ENCODE peak calls at places on chromosomes 5 and 9, in five cellular contexts. T, A, R, Q and M are unnamed samples.

GRCh38 chr9:4939118-4939561 is 45.9 kb upstream of the JAK2 start:
- DNase-seq in R (peak; percentile 47), Q (no peak), A (no peak), T (no peak), M (peak; percentile 20)

GRCh38 chr9:95927288-95928004 is 52.0 kb downstream of the ERCC6L2 start:
- DNase-seq in A (no peak), R (no peak), Q (no peak), T (no peak), M (no peak)

GRCh38 chr5:96067902-96068614 is 106.4 kb upstream of the ELL2 start:
- DNase-seq in Q (no peak), R (peak; percentile 20), A (no peak), T (peak; percentile 85), M (no peak)

GRCh38 chr5:141816598-141817399 is 61.4 kb downstream of the PCDH1 start:
- DNase-seq in R (no peak), T (no peak), A (peak; percentile 99), Q (peak; percentile 65), M (no peak)

GRCh38 chr9:33458444-33458843 is 11.1 kb upstream of the AQP3 start:
- DNase-seq in Q (no peak), R (peak; percentile 85), T (peak; percentile 55), A (no peak), M (peak; percentile 52)

GRCh38 chr5:119315516-119315949 is 40.3 kb upstream of the TNFAIP8 start:
- DNase-seq in R (peak; percentile 84), Q (no peak), T (peak; percentile 70), A (no peak), M (peak; percentile 68)

GRCh38 chr9:131028221-131028884 is 19.4 kb downstream of the LAMC3 start:
- DNase-seq in R (no peak), A (no peak), T (no peak), Q (no peak), M (no peak)

GRCh38 chr9:38677660-38678303 is 42.2 kb downstream of the FAM240B start:
- DNase-seq in Q (peak; percentile 43), A (no peak), R (no peak), T (no peak), M (no peak)

DNA sequence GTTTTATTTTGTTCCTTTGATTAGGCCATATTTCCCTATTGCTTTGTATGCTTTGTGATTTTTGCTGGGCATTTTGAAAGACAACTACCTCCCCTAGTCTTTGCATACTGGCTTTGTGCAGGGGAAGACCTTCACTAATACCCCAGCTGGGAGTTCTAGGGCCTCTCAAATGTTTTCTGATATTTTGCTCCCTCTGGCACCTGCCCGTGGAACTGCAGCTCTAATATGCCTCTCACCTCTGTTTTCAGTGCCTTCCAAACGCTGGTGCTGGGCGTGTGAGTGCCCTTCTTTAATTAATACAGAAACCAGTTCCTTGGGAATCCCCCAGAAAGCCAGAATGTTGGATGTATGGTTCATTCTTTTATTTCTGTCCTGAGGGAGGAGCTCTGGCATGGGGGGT is 204.5 kb downstream of the COMMD10 start:
- DNase-seq in R (no peak), T (no peak), A (peak; percentile 81), Q (no peak), M (no peak)
- TF ChIP-seq CTCF in R (no peak), T (no peak), A (peak; percentile 74), Q (no peak), M (no peak)

DNA sequence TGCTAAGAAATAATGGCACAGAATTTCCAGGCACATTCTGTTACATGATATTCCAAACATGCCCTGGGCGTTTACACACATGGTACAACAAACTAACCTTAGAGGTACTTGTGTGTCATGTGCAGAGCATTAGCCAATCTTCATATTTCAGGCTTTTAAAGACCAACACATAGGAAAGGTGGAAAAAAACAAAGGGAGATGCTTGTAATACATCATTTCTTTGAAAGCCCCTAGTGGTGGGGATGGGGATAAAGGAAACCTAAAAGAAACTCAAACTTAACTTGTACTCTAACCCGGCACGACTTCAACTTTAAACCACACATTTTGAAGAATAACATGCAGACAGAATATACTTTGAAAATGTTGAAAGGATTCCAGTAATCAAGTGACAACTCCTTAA is 133.6 kb downstream of the PTPRD start:
- DNase-seq in Q (no peak), A (peak; percentile 65), T (peak; percentile 9), R (no peak), M (no peak)
- TF ChIP-seq CTCF in Q (no peak), A (peak; percentile 71), T (no peak), R (peak; percentile 11), M (no peak)

GRCh38 chr9:114417511-114417910 is 29.7 kb upstream of the AKNA start:
- DNase-seq in T (no peak), Q (no peak), R (no peak), A (no peak), M (no peak)
- TF ChIP-seq CTCF in T (no peak), Q (no peak), R (no peak), A (no peak), M (peak; percentile 21)

GRCh38 chr9:16726023-16726422 is 144.4 kb downstream of the BNC2 start:
- DNase-seq in A (peak; percentile 53), T (peak; percentile 48), R (no peak), Q (no peak), M (no peak)
- TF ChIP-seq CTCF in A (no peak), T (peak; percentile 42), R (no peak), Q (peak; percentile 6), M (no peak)

GRCh38 chr9:35816708-35817107 is 1.9 kb upstream of the HINT2 start:
- DNase-seq in R (no peak), T (peak; percentile 32), Q (no peak), A (peak; percentile 78), M (no peak)

GRCh38 chr9:35812025-35812602 is at the start of gene SPAG8:
- DNase-seq in A (peak; percentile 99), T (peak; percentile 96), Q (peak; percentile 95), R (peak; percentile 97), M (peak; percentile 95)

GRCh38 chr9:35814841-35815543 is at the start of gene HINT2:
- DNase-seq in T (peak; percentile 98), Q (peak; percentile 97), A (peak; percentile 100), R (peak; percentile 100), M (peak; percentile 96)

GRCh38 chr9:35813434-35814105 is 1.3 kb downstream of the HINT2 start:
- DNase-seq in T (peak; percentile 79), A (peak; percentile 85), Q (no peak), R (no peak), M (no peak)

DNA sequence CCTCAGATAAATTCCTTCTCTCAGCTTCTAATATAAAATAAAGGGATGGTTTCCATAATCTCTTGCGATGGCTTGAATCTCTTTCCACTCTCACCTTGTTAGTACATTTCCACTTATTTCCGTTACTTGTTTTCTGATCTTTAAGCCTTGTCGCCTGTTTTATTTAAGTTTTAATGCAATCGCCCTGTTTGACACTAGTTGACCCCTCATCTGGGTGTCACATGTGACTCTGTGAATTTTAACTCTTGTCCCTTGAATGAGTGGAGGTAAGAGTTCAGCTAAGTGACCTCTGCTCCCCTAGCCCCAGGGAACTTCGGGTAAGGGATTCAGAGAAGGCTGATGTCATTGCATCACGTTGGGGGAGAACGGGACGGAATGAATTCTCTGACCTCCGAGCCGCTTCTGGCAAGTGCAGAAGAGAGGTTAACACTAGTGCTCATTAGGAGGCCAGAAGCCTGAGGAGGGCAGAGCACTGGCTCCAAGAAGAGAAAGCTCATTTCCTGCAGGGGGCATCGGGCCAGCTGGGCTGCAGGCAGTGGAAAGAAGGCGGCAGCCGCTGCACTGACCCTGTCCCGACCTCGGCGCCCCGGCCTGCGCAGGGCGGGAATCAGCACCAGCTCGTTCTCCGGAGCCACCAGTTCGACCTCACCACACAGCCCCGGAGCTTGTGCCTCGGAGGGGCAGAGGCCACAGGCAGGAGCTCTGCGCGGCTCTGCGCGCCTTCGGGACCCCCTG is 569 bp downstream of the HINT2 start:
- DNase-seq in Q (peak; percentile 68), T (peak; percentile 72), R (peak; percentile 68), A (peak; percentile 87), M (peak; percentile 49)
- TF ChIP-seq CTCF in Q (peak; percentile 36), T (peak; percentile 44), R (no peak), A (peak; percentile 41), M (peak; percentile 30)

GRCh38 chr9:127159949-127160610 is 37.6 kb upstream of the ANGPTL2 start:
- DNase-seq in Q (peak; percentile 10), A (no peak), T (no peak), R (no peak), M (no peak)

GRCh38 chr9:127161081-127161621 is 38.7 kb upstream of the ANGPTL2 start:
- DNase-seq in Q (peak; percentile 2), R (no peak), T (no peak), A (no peak), M (no peak)

GRCh38 chr9:127162046-127162445 is 39.6 kb upstream of the ANGPTL2 start:
- DNase-seq in Q (peak; percentile 4), R (no peak), A (no peak), T (no peak), M (no peak)

GRCh38 chr9:127162567-127163365 is 40.3 kb upstream of the ANGPTL2 start:
- DNase-seq in R (no peak), T (no peak), A (no peak), Q (peak; percentile 5), M (no peak)

DNA sequence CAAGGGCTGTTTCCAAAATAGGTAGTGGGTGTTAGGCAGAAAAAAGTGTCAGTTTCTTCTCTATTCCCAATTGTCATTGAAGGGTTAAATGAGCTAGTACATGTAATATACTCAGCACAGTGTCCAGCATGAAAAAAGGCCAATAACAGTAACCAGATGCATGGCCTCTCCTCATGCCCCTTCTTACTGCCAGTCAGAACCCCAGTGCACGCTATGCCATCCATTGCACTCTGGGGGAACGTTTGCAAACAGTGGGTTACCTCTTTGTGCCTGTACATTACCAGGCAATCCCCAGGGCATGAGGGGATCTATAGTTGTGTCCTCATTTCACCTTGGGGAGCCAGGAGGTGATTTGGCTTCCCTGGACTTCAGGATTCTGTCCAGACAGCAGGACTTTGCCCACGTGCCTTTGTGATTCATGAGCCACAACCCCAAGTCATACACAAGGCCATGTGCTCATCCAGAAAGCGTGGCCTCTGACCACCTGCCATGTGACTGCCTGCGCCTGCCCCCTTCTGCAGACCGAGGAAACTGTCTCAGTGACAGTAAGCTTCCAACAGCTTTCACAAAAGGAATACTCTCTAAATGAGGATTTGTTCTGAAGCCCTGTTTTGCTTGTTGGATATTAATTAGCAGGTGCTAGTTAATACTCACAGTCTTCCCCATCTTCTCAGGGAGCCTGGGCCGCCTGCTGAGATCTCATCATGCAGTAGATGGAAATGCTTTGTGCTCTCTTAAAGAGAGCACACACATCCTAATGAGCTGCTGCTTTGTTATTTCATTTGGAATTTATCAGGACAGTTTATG is 36.8 kb upstream of the ANGPTL2 start:
- DNase-seq in T (peak; percentile 74), R (peak; percentile 8), Q (peak; percentile 73), A (peak; percentile 70), M (no peak)
- TF ChIP-seq CTCF in T (no peak), R (no peak), Q (peak; percentile 47), A (no peak), M (no peak)

DNA sequence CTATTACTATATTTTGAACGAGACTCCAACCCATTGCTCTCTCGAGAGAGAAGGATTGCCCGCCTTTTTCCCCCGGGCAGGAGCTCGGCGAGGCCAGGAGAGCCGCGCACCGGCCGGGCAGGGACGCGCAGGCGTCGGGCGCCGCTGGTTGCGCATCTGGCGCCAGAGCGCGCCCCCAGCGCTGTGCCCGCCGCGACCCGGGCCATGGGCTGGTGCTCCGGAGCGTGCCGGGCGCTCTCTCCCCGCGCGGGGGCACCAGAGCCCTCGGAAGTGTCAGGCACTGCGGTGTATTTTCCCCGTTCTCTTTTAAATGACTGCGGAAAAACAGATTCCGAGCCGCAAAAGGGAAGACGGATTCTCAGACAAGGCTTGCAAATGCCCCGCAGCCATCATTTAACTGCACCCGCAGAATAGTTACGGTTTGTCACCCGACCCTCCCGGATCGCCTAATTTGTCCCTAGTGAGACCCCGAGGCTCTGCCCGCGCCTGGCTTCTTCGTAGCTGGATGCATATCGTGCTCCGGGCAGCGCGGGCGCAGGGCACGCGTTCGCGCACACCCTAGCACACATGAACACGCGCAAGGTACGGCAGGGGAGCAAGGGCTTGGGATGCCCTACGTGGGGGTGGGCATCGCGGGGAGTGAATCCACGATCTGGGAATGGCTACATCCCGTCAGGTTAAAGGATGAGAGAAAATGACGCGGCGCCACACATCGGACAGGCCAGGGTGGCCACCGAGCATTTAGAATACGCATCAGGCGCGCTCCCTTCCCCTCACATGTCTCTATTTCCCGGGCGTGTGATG is 1.1 kb upstream of the NTRK2 start:
- DNase-seq in T (peak; percentile 72), A (peak; percentile 88), R (peak; percentile 43), Q (peak; percentile 51), M (peak; percentile 79)
- TF ChIP-seq CTCF in T (peak; percentile 65), A (peak; percentile 59), R (peak; percentile 14), Q (peak; percentile 75), M (peak; percentile 56)